ENCODE peak calls at places on chromosomes 16 and 17, in ten cellular contexts. R is neural progenitor cell; T is RPMI7951; O is ureter; B is heart right ventricle; S is glutamatergic neuron; P is CD8-positive, alpha-beta memory T cell; A is fibroblast of lung; I is cardiac septum; H is adrenal gland. E is an unnamed sample.

GRCh38 chr17:71084838-71085237 is 915.5 kb downstream of the KCNJ2 start:
- DNase-seq in R (no peak), T (no peak), O (no peak), B (no peak), S (no peak), P (no peak), A (no peak), I (no peak), H (no peak), E (no peak)

GRCh38 chr17:18120461-18121053 is 12.0 kb downstream of the MYO15A start:
- DNase-seq in R (no peak), T (no peak), O (no peak), B (no peak), S (no peak), P (no peak), A (no peak), I (no peak), H (no peak), E (no peak)

GRCh38 chr17:59432657-59433056 is 101.2 kb downstream of the YPEL2 start:
- DNase-seq in R (no peak), T (no peak), O (no peak), B (no peak), S (no peak), P (no peak), A (no peak), I (no peak), H (no peak), E (no peak)

GRCh38 chr17:75094871-75095399 is 7.2 kb downstream of the SLC16A5 start:
- DNase-seq in R (no peak), T (no peak), O (no peak), B (no peak), S (no peak), P (no peak), A (no peak), I (no peak), H (no peak), E (no peak)

GRCh38 chr16:49010879-49011278 is 270.8 kb downstream of the CBLN1 start:
- DNase-seq in R (no peak), T (no peak), O (no peak), B (no peak), S (no peak), P (no peak), A (no peak), I (no peak), H (no peak), E (no peak)

GRCh38 chr17:56247816-56248215 is 94.5 kb downstream of the ANKFN1 start:
- DNase-seq in R (no peak), T (no peak), O (no peak), B (no peak), S (no peak), P (no peak), A (no peak), I (no peak), H (no peak), E (no peak)

GRCh38 chr17:76537288-76537577 is 276 bp downstream of the CYGB start:
- DNase-seq in R (no peak), T (peak; percentile 34), O (no peak), B (no peak), S (no peak), P (no peak), A (peak; percentile 51), I (peak; percentile 74), H (no peak), E (peak; percentile 43)

GRCh38 chr17:65022137-65022536 is 34.4 kb downstream of the GNA13 start:
- DNase-seq in R (no peak), T (no peak), O (no peak), B (no peak), S (no peak), P (no peak), A (no peak), I (no peak), H (no peak), E (no peak)

GRCh38 chr17:15169676-15170075 is 95.5 kb downstream of the PMP22 start:
- DNase-seq in R (no peak), T (peak; percentile 92), O (no peak), B (no peak), S (no peak), P (no peak), A (peak; percentile 68), I (no peak), H (no peak), E (peak; percentile 1)

GRCh38 chr16:25311039-25311438 is 53.4 kb upstream of the ZKSCAN2 start:
- DNase-seq in R (no peak), T (no peak), O (no peak), B (no peak), S (no peak), P (no peak), A (no peak), I (no peak), H (no peak), E (no peak)

GRCh38 chr17:8762012-8762411 is 3.7 kb upstream of the SPDYE4 start:
- DNase-seq in R (no peak), T (no peak), O (no peak), B (no peak), S (no peak), P (no peak), A (no peak), I (no peak), H (no peak), E (no peak)

GRCh38 chr17:38907930-38908675 is 17.3 kb upstream of the LASP1NB start:
- DNase-seq in R (no peak), T (no peak), O (no peak), B (no peak), S (no peak), P (no peak), A (no peak), I (no peak), H (no peak), E (no peak)

GRCh38 chr16:74888227-74888862 is 96.6 kb downstream of the WDR59 start:
- DNase-seq in R (no peak), T (no peak), O (no peak), B (no peak), S (no peak), P (no peak), A (no peak), I (no peak), H (no peak), E (no peak)